ENCODE peak calls at places on chromosomes 12 and 14, in five cellular contexts. One of them, this sample, is unnamed.

GRCh38 chr12:67720383-67720856 is 71.9 kb downstream of the DYRK2 start:
- DNase-seq in HFFc6: peak
- DNase-seq in mesothelial cell of epicardium: no peak
- DNase-seq in lower leg skin: no peak
- DNase-seq in brain microvascular endothelial cell: peak
- DNase-seq in this sample: no peak

GRCh38 chr12:54201001-54201794 is 12.4 kb upstream of the SMUG1 start:
- DNase-seq in lower leg skin: peak
- DNase-seq in HFFc6: peak
- DNase-seq in brain microvascular endothelial cell: peak
- DNase-seq in mesothelial cell of epicardium: peak
- DNase-seq in this sample: peak

GRCh38 chr12:116687888-116688287 is 50.0 kb downstream of the SPRING1 start:
- DNase-seq in brain microvascular endothelial cell: no peak
- DNase-seq in mesothelial cell of epicardium: no peak
- DNase-seq in lower leg skin: peak
- DNase-seq in HFFc6: no peak
- DNase-seq in this sample: peak

GRCh38 chr14:58918066-58918465 is 270.4 kb upstream of the DAAM1 start:
- DNase-seq in mesothelial cell of epicardium: no peak
- DNase-seq in lower leg skin: no peak
- DNase-seq in HFFc6: no peak
- DNase-seq in brain microvascular endothelial cell: peak
- DNase-seq in this sample: no peak

GRCh38 chr14:78721756-78722455 is 551.7 kb downstream of the NRXN3 start:
- DNase-seq in mesothelial cell of epicardium: no peak
- DNase-seq in brain microvascular endothelial cell: no peak
- DNase-seq in lower leg skin: no peak
- DNase-seq in HFFc6: no peak
- DNase-seq in this sample: no peak

GRCh38 chr12:89235189-89235993 is 116.9 kb downstream of the DUSP6 start:
- DNase-seq in lower leg skin: no peak
- DNase-seq in brain microvascular endothelial cell: no peak
- DNase-seq in HFFc6: no peak
- DNase-seq in mesothelial cell of epicardium: no peak
- DNase-seq in this sample: no peak

GRCh38 chr12:68420225-68421008 is 88.3 kb upstream of the MDM1 start:
- DNase-seq in lower leg skin: no peak
- DNase-seq in HFFc6: no peak
- DNase-seq in mesothelial cell of epicardium: no peak
- DNase-seq in brain microvascular endothelial cell: peak
- DNase-seq in this sample: no peak

GRCh38 chr14:60845523-60845922 is 111.0 kb downstream of the MNAT1 start:
- DNase-seq in brain microvascular endothelial cell: no peak
- DNase-seq in lower leg skin: no peak
- DNase-seq in HFFc6: no peak
- DNase-seq in mesothelial cell of epicardium: no peak
- DNase-seq in this sample: no peak

GRCh38 chr12:106644335-106645073 is 61.7 kb downstream of the RFX4 start:
- DNase-seq in brain microvascular endothelial cell: no peak
- DNase-seq in lower leg skin: no peak
- DNase-seq in mesothelial cell of epicardium: no peak
- DNase-seq in HFFc6: no peak
- DNase-seq in this sample: peak

GRCh38 chr12:92543872-92544271 is 158.9 kb upstream of the PLEKHG7 start:
- DNase-seq in lower leg skin: no peak
- DNase-seq in HFFc6: no peak
- DNase-seq in brain microvascular endothelial cell: no peak
- DNase-seq in mesothelial cell of epicardium: no peak
- DNase-seq in this sample: no peak

GRCh38 chr14:36665887-36666415 is 4.3 kb downstream of the PAX9 start:
- DNase-seq in brain microvascular endothelial cell: no peak
- DNase-seq in HFFc6: no peak
- DNase-seq in lower leg skin: no peak
- DNase-seq in mesothelial cell of epicardium: no peak
- DNase-seq in this sample: no peak

GRCh38 chr12:49623142-49623899 is at the start of gene PRPF40B:
- DNase-seq in lower leg skin: peak
- DNase-seq in HFFc6: peak
- DNase-seq in mesothelial cell of epicardium: peak
- DNase-seq in brain microvascular endothelial cell: peak
- DNase-seq in this sample: peak

GRCh38 chr12:70508178-70508577 is 129.1 kb downstream of the PTPRB start:
- DNase-seq in HFFc6: no peak
- DNase-seq in mesothelial cell of epicardium: no peak
- DNase-seq in lower leg skin: no peak
- DNase-seq in brain microvascular endothelial cell: peak
- DNase-seq in this sample: no peak

GRCh38 chr14:33068626-33069025 is 129.9 kb downstream of the NPAS3 start:
- DNase-seq in lower leg skin: no peak
- DNase-seq in mesothelial cell of epicardium: no peak
- DNase-seq in brain microvascular endothelial cell: no peak
- DNase-seq in HFFc6: no peak
- DNase-seq in this sample: no peak

GRCh38 chr12:53046655-53047220 is 3.1 kb upstream of the TNS2 start:
- DNase-seq in HFFc6: peak
- DNase-seq in mesothelial cell of epicardium: no peak
- DNase-seq in brain microvascular endothelial cell: peak
- DNase-seq in lower leg skin: peak
- DNase-seq in this sample: peak

GRCh38 chr12:24759155-24759554 is 189.7 kb downstream of the BCAT1 start:
- DNase-seq in brain microvascular endothelial cell: peak
- DNase-seq in HFFc6: peak
- DNase-seq in mesothelial cell of epicardium: no peak
- DNase-seq in lower leg skin: no peak
- DNase-seq in this sample: no peak

DNA sequence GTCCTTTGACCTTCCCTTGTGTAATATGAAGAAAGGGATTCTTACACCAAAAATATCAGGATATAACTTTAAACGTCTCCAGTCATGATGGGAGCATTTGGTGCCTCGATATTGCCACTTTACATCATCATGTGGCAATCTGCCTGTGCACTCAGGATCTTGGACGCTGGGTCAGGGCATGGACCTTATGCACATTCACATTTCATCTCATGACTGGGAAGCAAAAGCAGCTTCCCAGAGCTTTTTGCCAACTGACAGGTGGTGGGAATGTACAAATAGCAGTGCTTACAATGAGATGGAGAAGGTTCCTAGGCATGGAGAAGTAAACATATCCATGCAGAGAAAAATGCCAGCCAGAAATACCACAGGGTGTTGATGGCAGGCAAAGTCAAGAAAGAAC is 30.3 kb downstream of the EFCAB11 start:
- DNase-seq in brain microvascular endothelial cell: no peak
- DNase-seq in mesothelial cell of epicardium: no peak
- DNase-seq in lower leg skin: no peak
- DNase-seq in HFFc6: no peak
- DNase-seq in this sample: no peak
- TF ChIP-seq CTCF in brain microvascular endothelial cell: no peak
- TF ChIP-seq CTCF in mesothelial cell of epicardium: no peak
- TF ChIP-seq CTCF in lower leg skin: no peak
- TF ChIP-seq CTCF in HFFc6: no peak
- TF ChIP-seq CTCF in this sample: no peak

GRCh38 chr12:125773033-125773432 is 707.8 kb downstream of the AACS start:
- DNase-seq in mesothelial cell of epicardium: no peak
- DNase-seq in brain microvascular endothelial cell: no peak
- DNase-seq in HFFc6: no peak
- DNase-seq in lower leg skin: no peak
- DNase-seq in this sample: peak
- TF ChIP-seq CTCF in mesothelial cell of epicardium: peak
- TF ChIP-seq CTCF in brain microvascular endothelial cell: peak
- TF ChIP-seq CTCF in HFFc6: peak
- TF ChIP-seq CTCF in lower leg skin: no peak
- TF ChIP-seq CTCF in this sample: peak

GRCh38 chr14:73240816-73241480 is 3.6 kb downstream of the PAPLN start:
- DNase-seq in lower leg skin: no peak
- DNase-seq in brain microvascular endothelial cell: no peak
- DNase-seq in HFFc6: no peak
- DNase-seq in mesothelial cell of epicardium: no peak
- DNase-seq in this sample: no peak
- TF ChIP-seq CTCF in lower leg skin: no peak
- TF ChIP-seq CTCF in brain microvascular endothelial cell: no peak
- TF ChIP-seq CTCF in HFFc6: no peak
- TF ChIP-seq CTCF in mesothelial cell of epicardium: no peak
- TF ChIP-seq CTCF in this sample: no peak

DNA sequence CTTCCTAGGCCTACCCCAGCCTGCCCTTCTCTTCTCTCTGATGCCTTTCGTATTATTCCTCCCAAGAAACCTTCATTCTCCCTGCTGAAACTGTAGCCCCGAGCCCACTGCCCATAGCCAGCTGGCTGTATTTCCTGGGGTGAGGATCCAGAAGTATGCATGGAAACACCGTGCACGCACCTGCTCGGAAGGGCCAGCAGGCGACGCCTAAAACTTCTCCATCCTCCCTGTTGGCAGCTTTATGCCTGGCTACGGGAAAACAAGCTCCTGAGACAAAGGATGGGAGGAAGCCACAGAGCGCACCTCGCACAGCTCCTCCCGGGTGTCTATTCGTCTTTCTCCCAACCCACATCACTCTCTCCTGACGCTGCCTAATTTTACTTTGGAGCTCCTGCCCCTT is 69.0 kb upstream of the CAPRIN2 start:
- DNase-seq in lower leg skin: peak
- DNase-seq in HFFc6: no peak
- DNase-seq in mesothelial cell of epicardium: no peak
- DNase-seq in brain microvascular endothelial cell: no peak
- DNase-seq in this sample: no peak
- TF ChIP-seq CTCF in lower leg skin: no peak
- TF ChIP-seq CTCF in HFFc6: no peak
- TF ChIP-seq CTCF in mesothelial cell of epicardium: no peak
- TF ChIP-seq CTCF in brain microvascular endothelial cell: no peak
- TF ChIP-seq CTCF in this sample: no peak

This sample was measured in neural crest cell.